ENCODE peak calls at places on chromosomes 6 and 20, in four cellular contexts. K is CD8-positive, alpha-beta T cell; J is Karpas-422; D is heart right ventricle. I is an unnamed sample.

GRCh38 chr6:136072691-136073090 is 177.4 kb downstream of the MTFR2 start:
- DNase-seq in K (no peak), J (no peak), D (peak; percentile 29), I (no peak)

GRCh38 chr20:6636209-6637159 is 131.0 kb upstream of the BMP2 start:
- DNase-seq in K (no peak), J (peak; percentile 48), D (no peak), I (peak; percentile 1)

GRCh38 chr20:13515796-13516533 is 122.8 kb downstream of the TASP1 start:
- DNase-seq in K (no peak), J (no peak), D (no peak), I (no peak)

GRCh38 chr6:134863763-134864510 is 86.0 kb downstream of the ALDH8A1 start:
- DNase-seq in K (no peak), J (no peak), D (no peak), I (no peak)

GRCh38 chr6:53066059-53066406 is 829 bp downstream of the FBXO9 start:
- DNase-seq in K (peak; percentile 7), J (peak; percentile 74), D (peak; percentile 52), I (peak; percentile 42)

GRCh38 chr6:30763618-30764489 is 19.5 kb upstream of the IER3 start:
- DNase-seq in K (no peak), J (peak; percentile 23), D (no peak), I (no peak)

GRCh38 chr6:124573953-124574352 is 388.3 kb upstream of the RNF217 start:
- DNase-seq in K (no peak), J (no peak), D (no peak), I (no peak)

GRCh38 chr6:107585815-107586435 is 96.0 kb downstream of the SOBP start:
- DNase-seq in K (no peak), J (no peak), D (no peak), I (no peak)

GRCh38 chr6:147508073-147508870 is at the start of gene SAMD5:
- DNase-seq in K (no peak), J (no peak), D (peak; percentile 71), I (no peak)

GRCh38 chr6:160519603-160520042 is 144.5 kb downstream of the LPA start:
- DNase-seq in K (no peak), J (peak; percentile 69), D (no peak), I (peak; percentile 41)

GRCh38 chr20:49631074-49631716 is 63.3 kb upstream of the PTGIS start:
- DNase-seq in K (no peak), J (no peak), D (no peak), I (no peak)

GRCh38 chr6:153131037-153131981 is at the start of gene RGS17:
- DNase-seq in K (peak; percentile 6), J (no peak), D (peak; percentile 60), I (no peak)

GRCh38 chr6:16321826-16322225 is 83.4 kb downstream of the GMPR start:
- DNase-seq in K (no peak), J (no peak), D (no peak), I (no peak)

GRCh38 chr6:148316308-148316707 is 26.3 kb upstream of the SASH1 start:
- DNase-seq in K (no peak), J (no peak), D (no peak), I (no peak)

GRCh38 chr6:36597775-36598174 is 3.6 kb downstream of the SRSF3 start:
- DNase-seq in K (no peak), J (no peak), D (no peak), I (no peak)

GRCh38 chr6:135936606-135937005 is 85.1 kb downstream of the PDE7B start:
- DNase-seq in K (no peak), J (no peak), D (no peak), I (no peak)

GRCh38 chr6:45522486-45522885 is 144.8 kb upstream of the SUPT3H start:
- DNase-seq in K (no peak), J (no peak), D (no peak), I (no peak)

GRCh38 chr6:34390531-34391013 is 1.9 kb downstream of the NUDT3 start:
- DNase-seq in K (no peak), J (no peak), D (no peak), I (no peak)

GRCh38 chr6:125454351-125454750 is 152.6 kb upstream of the HDDC2 start:
- DNase-seq in K (no peak), J (no peak), D (no peak), I (no peak)

GRCh38 chr6:142907544-142907943 is 37.4 kb downstream of the HIVEP2 start:
- DNase-seq in K (no peak), J (no peak), D (no peak), I (no peak)

GRCh38 chr6:149371154-149371553 is 28.9 kb upstream of the SUMO4 start:
- DNase-seq in K (no peak), J (no peak), D (no peak), I (no peak)

GRCh38 chr6:36912583-36912982 is 26.8 kb downstream of the C6orf89 start:
- DNase-seq in K (peak; percentile 11), J (no peak), D (no peak), I (no peak)

GRCh38 chr20:2140561-2140960 is 38.9 kb downstream of the STK35 start:
- DNase-seq in K (no peak), J (no peak), D (peak; percentile 54), I (no peak)

GRCh38 chr6:31797607-31798006 is 2.1 kb upstream of the VARS1 start:
- DNase-seq in K (peak; percentile 39), J (no peak), D (no peak), I (no peak)

GRCh38 chr6:170505306-170505705 is 47.8 kb downstream of the PSMB1 start:
- DNase-seq in K (no peak), J (no peak), D (peak; percentile 29), I (no peak)

GRCh38 chr20:25553819-25554296 is 31.5 kb downstream of the NINL start:
- DNase-seq in K (no peak), J (peak; percentile 11), D (no peak), I (no peak)

DNA sequence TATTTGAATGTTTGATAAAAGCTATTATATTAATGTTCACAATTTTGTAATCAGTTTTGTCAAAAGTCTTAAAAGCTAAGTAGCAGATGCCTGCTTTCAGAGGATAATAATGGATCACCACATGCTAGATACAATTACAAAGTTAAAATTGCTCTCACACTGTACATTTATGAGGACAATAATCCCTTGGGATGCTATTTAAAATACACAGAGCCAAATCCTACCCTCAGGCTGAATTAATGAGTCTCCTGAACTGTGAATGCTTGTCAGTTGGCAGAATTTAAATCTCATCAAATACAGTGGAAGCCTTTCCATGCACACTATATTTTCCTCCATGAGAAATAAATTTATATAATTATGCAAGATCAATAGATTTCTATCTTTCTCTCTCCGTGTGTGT is 153.3 kb upstream of the SYNCRIP start:
- DNase-seq in K (no peak), J (no peak), D (no peak), I (no peak)
- H3K4me3 ChIP-seq in K (no peak overlapping the region), J (no peak overlapping the region), D (no peak overlapping the region), I (no peak overlapping the region)

GRCh38 chr20:4245542-4245941 is 230.2 kb upstream of the RNF24 start:
- DNase-seq in K (no peak), J (no peak), D (no peak), I (no peak)

GRCh38 chr20:4247261-4247660 is 231.9 kb upstream of the RNF24 start:
- DNase-seq in K (no peak), J (no peak), D (no peak), I (no peak)

GRCh38 chr20:4244700-4245485 is 229.5 kb upstream of the RNF24 start:
- DNase-seq in K (no peak), J (no peak), D (no peak), I (no peak)

GRCh38 chr20:4246428-4246827 is 231.1 kb upstream of the RNF24 start:
- DNase-seq in K (no peak), J (no peak), D (no peak), I (no peak)

GRCh38 chr20:4247898-4248858 is 232.8 kb upstream of the RNF24 start:
- DNase-seq in K (no peak), J (no peak), D (no peak), I (no peak)
- H3K4me3 ChIP-seq in K (no peak overlapping the region), J (no peak overlapping the region), D (no peak overlapping the region), I (no peak overlapping the region)

GRCh38 chr20:57596998-57597939 is 23.0 kb downstream of the ZBP1 start:
- DNase-seq in K (peak; percentile 66), J (peak; percentile 85), D (peak; percentile 76), I (peak; percentile 20)
- H3K4me3 ChIP-seq in K (peak overlapping the region; percentile 29), J (no peak overlapping the region), D (no peak overlapping the region), I (no peak overlapping the region)

DNA sequence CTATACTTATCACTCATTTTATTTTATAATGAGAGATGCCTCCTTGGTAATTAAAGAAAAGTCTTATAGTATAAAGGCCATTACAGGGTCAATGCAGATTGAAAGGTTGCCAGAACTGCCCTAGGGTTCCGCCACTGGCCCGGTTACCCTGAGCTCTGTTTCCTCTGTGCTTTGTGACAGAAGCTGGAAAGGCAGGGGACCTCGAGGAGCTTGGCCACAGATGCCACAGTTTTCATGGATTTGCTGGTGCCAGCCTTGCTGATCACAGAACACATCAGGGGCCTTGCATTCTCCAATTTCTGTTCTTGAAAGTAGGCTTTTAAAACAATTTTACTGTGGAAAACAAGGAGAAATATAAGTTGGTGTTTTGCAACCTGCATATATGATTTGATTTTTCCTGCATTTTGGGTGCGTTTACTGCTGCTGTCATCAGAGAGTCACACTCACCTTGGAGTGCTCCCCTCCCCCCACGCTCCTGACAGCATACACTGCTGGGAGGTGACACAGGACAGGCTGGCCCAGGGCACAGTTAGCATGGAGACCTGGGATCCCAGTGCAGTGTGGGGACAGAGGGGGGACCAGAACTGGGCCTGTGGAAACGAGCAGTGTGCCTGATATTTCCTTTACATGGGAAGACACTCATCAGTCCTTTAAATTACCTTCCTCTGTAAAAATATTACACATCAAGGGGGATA is 142.8 kb downstream of the CFAP61 start:
- DNase-seq in K (no peak), J (peak; percentile 31), D (peak; percentile 55), I (no peak)
- H3K4me3 ChIP-seq in K (no peak overlapping the region), J (no peak overlapping the region), D (no peak overlapping the region), I (no peak overlapping the region)

DNA sequence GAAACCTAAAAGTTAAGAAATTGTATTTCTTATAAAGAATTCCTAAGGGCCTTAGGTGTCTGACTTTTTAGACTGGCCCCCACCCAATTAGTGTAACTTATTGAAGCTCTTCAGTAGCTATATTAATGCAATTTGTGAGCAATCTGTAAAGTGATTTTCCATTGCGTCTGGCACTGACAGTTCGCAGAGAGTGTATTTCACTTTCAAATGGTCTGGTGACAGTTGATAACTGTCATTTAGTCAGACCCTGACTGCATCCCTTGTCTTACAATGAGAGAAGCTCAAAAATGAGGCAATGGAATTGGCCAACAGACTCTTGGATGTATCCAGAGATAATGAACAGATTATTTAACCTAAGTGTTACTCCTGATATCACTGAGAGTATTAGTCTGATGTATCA is 351.8 kb downstream of the FRK start:
- DNase-seq in K (no peak), J (no peak), D (no peak), I (no peak)
- H3K4me3 ChIP-seq in K (no peak overlapping the region), J (no peak overlapping the region), D (no peak overlapping the region), I (no peak overlapping the region)

GRCh38 chr6:56839533-56840183 is 115.2 kb upstream of the BEND6 start:
- DNase-seq in K (no peak), J (peak; percentile 22), D (no peak), I (no peak)

GRCh38 chr6:56838965-56839364 is 115.9 kb upstream of the BEND6 start:
- DNase-seq in K (no peak), J (no peak), D (no peak), I (no peak)

GRCh38 chr6:56841372-56841749 is 113.5 kb upstream of the BEND6 start:
- DNase-seq in K (no peak), J (no peak), D (no peak), I (no peak)

GRCh38 chr6:56841751-56842150 is 113.2 kb upstream of the BEND6 start:
- DNase-seq in K (no peak), J (no peak), D (no peak), I (no peak)

GRCh38 chr6:56840467-56841371 is 114.2 kb upstream of the BEND6 start:
- DNase-seq in K (no peak), J (peak; percentile 7), D (no peak), I (no peak)
- H3K4me3 ChIP-seq in K (no peak overlapping the region), J (no peak overlapping the region), D (peak overlapping the region; percentile 60), I (no peak overlapping the region)

GRCh38 chr20:34310481-34311117 is 7.4 kb upstream of the AHCY start:
- DNase-seq in K (no peak), J (no peak), D (no peak), I (no peak)
- H3K4me3 ChIP-seq in K (no peak overlapping the region), J (no peak overlapping the region), D (no peak overlapping the region), I (no peak overlapping the region)

I was measured in HL-60.